ENCODE peak calls at places on chromosomes 13 and 19, in five cellular contexts. I is stimulated activated CD8-positive, alpha-beta memory T cell treated with anti-CD3 and anti-CD28 coated beads, Interleukin-4, amount 100 ng/mL, for 1 hour; U is tibial nerve; S is T-cell; L is Right ventricle myocardium superior. R is an unnamed sample.
A peak's percentile ranks its signal among the peaks of the same experiment; 100 is the strongest.

GRCh38 chr19:49716154-49716553 is 25.2 kb downstream of the CPT1C start:
- DNase-seq in L (no peak), S (no peak), I (no peak), U (no peak), R (no peak)

GRCh38 chr19:38792250-38793111 is 3.5 kb downstream of the LGALS7B start:
- DNase-seq in I (no peak), L (peak; percentile 81), S (peak; percentile 25), U (no peak), R (peak; percentile 16)

GRCh38 chr13:44132710-44133109 is 240.9 kb upstream of the SERP2 start:
- DNase-seq in S (no peak), I (no peak), U (peak; percentile 15), L (peak; percentile 84), R (no peak)

GRCh38 chr13:55000844-55001243 is 1972.2 kb downstream of the OLFM4 start:
- DNase-seq in U (no peak), L (no peak), I (no peak), S (no peak), R (no peak)

GRCh38 chr19:5352229-5352763 is 11.7 kb upstream of the PTPRS start:
- DNase-seq in U (no peak), L (no peak), S (no peak), I (no peak), R (no peak)

GRCh38 chr19:6613711-6614110 is 22.8 kb upstream of the CD70 start:
- DNase-seq in S (no peak), L (no peak), I (no peak), U (no peak), R (no peak)

GRCh38 chr13:35231426-35231825 is 245.1 kb downstream of the MAB21L1 start:
- DNase-seq in S (no peak), L (no peak), U (no peak), I (no peak), R (no peak)

GRCh38 chr19:8578642-8579265 is 1.5 kb upstream of the MYO1F start:
- DNase-seq in S (peak; percentile 77), I (peak; percentile 67), U (peak; percentile 80), L (peak; percentile 87), R (peak; percentile 73)

GRCh38 chr13:85076343-85076742 is 722.9 kb downstream of the SLITRK6 start:
- DNase-seq in I (no peak), S (no peak), L (no peak), U (no peak), R (no peak)

GRCh38 chr19:19341026-19341425 is 20.4 kb downstream of the MAU2 start:
- DNase-seq in U (no peak), I (no peak), L (no peak), S (no peak), R (no peak)

R was measured in activated T-helper 2 cell treated with anti-CD3 and anti-CD28 coated beads, Interferon-gamma antibody, Interleukin-2, Interleukin-4, amounts not matched to agents 10 μg/mL and 5 μg/mL and 100 μg/mL, durations not matched to agents 14 hours and 24 hours and 36 hours.